ENCODE peak calls at places on chromosomes 2 and 18, in eight cellular contexts. One of them, this sample, is unnamed.

GRCh38 chr2:71700041-71700879 is 246.9 kb downstream of the DYSF start:
- DNase-seq in aorta: peak; percentile 67
- DNase-seq in thyroid gland: peak; percentile 89
- DNase-seq in GM23338: no peak
- DNase-seq in kidney: peak; percentile 45
- DNase-seq in BE2C: no peak
- DNase-seq in OCI-LY7: no peak
- DNase-seq in tibial artery: no peak
- DNase-seq in this sample: no peak

GRCh38 chr2:217851191-217852020 is 151.4 kb downstream of the TNS1 start:
- DNase-seq in aorta: peak; percentile 71
- DNase-seq in thyroid gland: peak; percentile 51
- DNase-seq in GM23338: no peak
- DNase-seq in kidney: no peak
- DNase-seq in BE2C: peak; percentile 48
- DNase-seq in OCI-LY7: no peak
- DNase-seq in tibial artery: peak; percentile 88
- DNase-seq in this sample: no peak

GRCh38 chr2:172464340-172465129 is 37.1 kb downstream of the ITGA6 start:
- DNase-seq in aorta: no peak
- DNase-seq in thyroid gland: no peak
- DNase-seq in GM23338: no peak
- DNase-seq in kidney: no peak
- DNase-seq in BE2C: no peak
- DNase-seq in OCI-LY7: no peak
- DNase-seq in tibial artery: no peak
- DNase-seq in this sample: no peak

GRCh38 chr2:100767224-100767653 is 52.7 kb upstream of the NPAS2 start:
- DNase-seq in aorta: no peak
- DNase-seq in thyroid gland: no peak
- DNase-seq in GM23338: no peak
- DNase-seq in kidney: no peak
- DNase-seq in BE2C: no peak
- DNase-seq in OCI-LY7: no peak
- DNase-seq in tibial artery: no peak
- DNase-seq in this sample: no peak

GRCh38 chr2:60880633-60880987 is 764 bp upstream of the REL start:
- DNase-seq in aorta: no peak
- DNase-seq in thyroid gland: no peak
- DNase-seq in GM23338: no peak
- DNase-seq in kidney: no peak
- DNase-seq in BE2C: no peak
- DNase-seq in OCI-LY7: no peak
- DNase-seq in tibial artery: no peak
- DNase-seq in this sample: no peak

GRCh38 chr2:143893340-143893739 is 626.6 kb downstream of the ZEB2 start:
- DNase-seq in aorta: no peak
- DNase-seq in thyroid gland: no peak
- DNase-seq in GM23338: no peak
- DNase-seq in kidney: no peak
- DNase-seq in BE2C: peak; percentile 15
- DNase-seq in OCI-LY7: no peak
- DNase-seq in tibial artery: no peak
- DNase-seq in this sample: no peak

GRCh38 chr18:56221195-56222065 is 417.0 kb downstream of the TXNL1 start:
- DNase-seq in aorta: no peak
- DNase-seq in thyroid gland: no peak
- DNase-seq in GM23338: no peak
- DNase-seq in kidney: no peak
- DNase-seq in BE2C: no peak
- DNase-seq in OCI-LY7: no peak
- DNase-seq in tibial artery: no peak
- DNase-seq in this sample: no peak

GRCh38 chr2:61993422-61994024 is 88.0 kb downstream of the COMMD1 start:
- DNase-seq in aorta: no peak
- DNase-seq in thyroid gland: peak; percentile 50
- DNase-seq in GM23338: peak; percentile 61
- DNase-seq in kidney: no peak
- DNase-seq in BE2C: peak; percentile 39
- DNase-seq in OCI-LY7: peak; percentile 80
- DNase-seq in tibial artery: no peak
- DNase-seq in this sample: peak; percentile 20

GRCh38 chr2:20214566-20215182 is 10.3 kb downstream of the SDC1 start:
- DNase-seq in aorta: no peak
- DNase-seq in thyroid gland: no peak
- DNase-seq in GM23338: no peak
- DNase-seq in kidney: no peak
- DNase-seq in BE2C: no peak
- DNase-seq in OCI-LY7: no peak
- DNase-seq in tibial artery: no peak
- DNase-seq in this sample: no peak

GRCh38 chr2:29923110-29923721 is 1.8 kb upstream of the ALK start:
- DNase-seq in aorta: no peak
- DNase-seq in thyroid gland: peak; percentile 73
- DNase-seq in GM23338: peak; percentile 87
- DNase-seq in kidney: peak; percentile 63
- DNase-seq in BE2C: peak; percentile 74
- DNase-seq in OCI-LY7: peak; percentile 71
- DNase-seq in tibial artery: peak; percentile 49
- DNase-seq in this sample: no peak

GRCh38 chr2:3424171-3424795 is 44.8 kb downstream of the TRAPPC12 start:
- DNase-seq in aorta: no peak
- DNase-seq in thyroid gland: no peak
- DNase-seq in GM23338: no peak
- DNase-seq in kidney: no peak
- DNase-seq in BE2C: no peak
- DNase-seq in OCI-LY7: no peak
- DNase-seq in tibial artery: no peak
- DNase-seq in this sample: no peak

GRCh38 chr18:48827321-48828200 is 123.2 kb downstream of the SMAD7 start:
- DNase-seq in aorta: peak; percentile 54
- DNase-seq in thyroid gland: peak; percentile 61
- DNase-seq in GM23338: peak; percentile 76
- DNase-seq in kidney: peak; percentile 67
- DNase-seq in BE2C: no peak
- DNase-seq in OCI-LY7: no peak
- DNase-seq in tibial artery: peak; percentile 29
- DNase-seq in this sample: peak; percentile 50

GRCh38 chr2:239853121-239853520 is 172.0 kb downstream of the NDUFA10 start:
- DNase-seq in aorta: no peak
- DNase-seq in thyroid gland: no peak
- DNase-seq in GM23338: no peak
- DNase-seq in kidney: no peak
- DNase-seq in BE2C: no peak
- DNase-seq in OCI-LY7: no peak
- DNase-seq in tibial artery: no peak
- DNase-seq in this sample: no peak

GRCh38 chr2:36461039-36461681 is 105.6 kb downstream of the CRIM1 start:
- DNase-seq in aorta: no peak
- DNase-seq in thyroid gland: no peak
- DNase-seq in GM23338: peak; percentile 82
- DNase-seq in kidney: no peak
- DNase-seq in BE2C: no peak
- DNase-seq in OCI-LY7: peak; percentile 47
- DNase-seq in tibial artery: no peak
- DNase-seq in this sample: peak; percentile 81

GRCh38 chr2:84991404-84992151 is 20.6 kb downstream of the KCMF1 start:
- DNase-seq in aorta: no peak
- DNase-seq in thyroid gland: no peak
- DNase-seq in GM23338: no peak
- DNase-seq in kidney: no peak
- DNase-seq in BE2C: no peak
- DNase-seq in OCI-LY7: no peak
- DNase-seq in tibial artery: no peak
- DNase-seq in this sample: no peak
- H3K4me1 ChIP-seq in aorta: peaks cover 3% of the 10 kb centered on the region
- H3K4me1 ChIP-seq in thyroid gland: peaks cover 37% of the 10 kb centered on the region
- H3K4me1 ChIP-seq in GM23338: peaks cover 21% of the 10 kb centered on the region
- H3K4me1 ChIP-seq in kidney: peaks cover 8% of the 10 kb centered on the region
- H3K4me1 ChIP-seq in BE2C: no peaks in the 10 kb centered on the region
- H3K4me1 ChIP-seq in OCI-LY7: no peaks in the 10 kb centered on the region
- H3K4me1 ChIP-seq in tibial artery: peaks cover 39% of the 10 kb centered on the region
- H3K4me1 ChIP-seq in this sample: no peaks in the 10 kb centered on the region

GRCh38 chr2:207148025-207148424 is 17.7 kb downstream of the KLF7 start:
- DNase-seq in aorta: no peak
- DNase-seq in thyroid gland: no peak
- DNase-seq in GM23338: no peak
- DNase-seq in kidney: no peak
- DNase-seq in BE2C: no peak
- DNase-seq in OCI-LY7: no peak
- DNase-seq in tibial artery: no peak
- DNase-seq in this sample: no peak

GRCh38 chr2:207153266-207153990 is 12.3 kb downstream of the KLF7 start:
- DNase-seq in aorta: no peak
- DNase-seq in thyroid gland: no peak
- DNase-seq in GM23338: no peak
- DNase-seq in kidney: no peak
- DNase-seq in BE2C: no peak
- DNase-seq in OCI-LY7: no peak
- DNase-seq in tibial artery: no peak
- DNase-seq in this sample: no peak

GRCh38 chr2:207154556-207155179 is 11.1 kb downstream of the KLF7 start:
- DNase-seq in aorta: no peak
- DNase-seq in thyroid gland: no peak
- DNase-seq in GM23338: no peak
- DNase-seq in kidney: no peak
- DNase-seq in BE2C: no peak
- DNase-seq in OCI-LY7: no peak
- DNase-seq in tibial artery: no peak
- DNase-seq in this sample: no peak

GRCh38 chr2:207149253-207150213 is 16.2 kb downstream of the KLF7 start:
- DNase-seq in aorta: no peak
- DNase-seq in thyroid gland: no peak
- DNase-seq in GM23338: no peak
- DNase-seq in kidney: no peak
- DNase-seq in BE2C: no peak
- DNase-seq in OCI-LY7: no peak
- DNase-seq in tibial artery: no peak
- DNase-seq in this sample: no peak

GRCh38 chr2:207150294-207150693 is 15.5 kb downstream of the KLF7 start:
- DNase-seq in aorta: no peak
- DNase-seq in thyroid gland: no peak
- DNase-seq in GM23338: no peak
- DNase-seq in kidney: no peak
- DNase-seq in BE2C: no peak
- DNase-seq in OCI-LY7: no peak
- DNase-seq in tibial artery: no peak
- DNase-seq in this sample: no peak
- H3K4me1 ChIP-seq in aorta: peaks cover 22% of the 10 kb centered on the region
- H3K4me1 ChIP-seq in thyroid gland: peaks cover 24% of the 10 kb centered on the region
- H3K4me1 ChIP-seq in GM23338: peaks cover 66% of the 10 kb centered on the region
- H3K4me1 ChIP-seq in kidney: peaks cover 12% of the 10 kb centered on the region
- H3K4me1 ChIP-seq in BE2C: peaks cover 71% of the 10 kb centered on the region
- H3K4me1 ChIP-seq in OCI-LY7: no peaks in the 10 kb centered on the region
- H3K4me1 ChIP-seq in tibial artery: peaks cover 98% of the 10 kb centered on the region
- H3K4me1 ChIP-seq in this sample: peaks cover 2% of the 10 kb centered on the region

DNA sequence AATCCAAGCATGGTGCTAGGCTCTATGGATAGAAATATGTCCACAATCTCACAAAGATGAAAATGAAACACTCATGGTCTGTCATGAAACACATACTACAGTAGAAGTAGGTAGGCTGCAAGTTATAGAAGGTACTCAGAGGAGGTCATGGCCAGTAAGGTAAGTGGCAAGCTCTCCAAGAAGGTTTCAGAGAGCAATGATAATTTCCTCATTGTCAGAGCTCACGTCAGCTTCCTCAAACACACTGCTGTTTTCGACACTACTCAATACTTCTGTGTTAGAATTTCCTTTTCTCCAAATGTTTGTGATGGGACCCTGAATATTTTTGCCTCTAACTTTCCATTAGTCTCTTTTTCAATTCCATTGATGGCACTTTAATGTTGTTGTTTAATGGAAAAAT is 25.5 kb downstream of the CCDC141 start:
- DNase-seq in aorta: no peak
- DNase-seq in thyroid gland: no peak
- DNase-seq in GM23338: no peak
- DNase-seq in kidney: no peak
- DNase-seq in BE2C: no peak
- DNase-seq in OCI-LY7: no peak
- DNase-seq in tibial artery: no peak
- DNase-seq in this sample: no peak
- H3K4me1 ChIP-seq in aorta: no peaks in the 10 kb centered on the region
- H3K4me1 ChIP-seq in thyroid gland: no peaks in the 10 kb centered on the region
- H3K4me1 ChIP-seq in GM23338: no peaks in the 10 kb centered on the region
- H3K4me1 ChIP-seq in kidney: no peaks in the 10 kb centered on the region
- H3K4me1 ChIP-seq in BE2C: no peaks in the 10 kb centered on the region
- H3K4me1 ChIP-seq in OCI-LY7: peaks cover 26% of the 10 kb centered on the region
- H3K4me1 ChIP-seq in tibial artery: no peaks in the 10 kb centered on the region
- H3K4me1 ChIP-seq in this sample: no peaks in the 10 kb centered on the region

DNA sequence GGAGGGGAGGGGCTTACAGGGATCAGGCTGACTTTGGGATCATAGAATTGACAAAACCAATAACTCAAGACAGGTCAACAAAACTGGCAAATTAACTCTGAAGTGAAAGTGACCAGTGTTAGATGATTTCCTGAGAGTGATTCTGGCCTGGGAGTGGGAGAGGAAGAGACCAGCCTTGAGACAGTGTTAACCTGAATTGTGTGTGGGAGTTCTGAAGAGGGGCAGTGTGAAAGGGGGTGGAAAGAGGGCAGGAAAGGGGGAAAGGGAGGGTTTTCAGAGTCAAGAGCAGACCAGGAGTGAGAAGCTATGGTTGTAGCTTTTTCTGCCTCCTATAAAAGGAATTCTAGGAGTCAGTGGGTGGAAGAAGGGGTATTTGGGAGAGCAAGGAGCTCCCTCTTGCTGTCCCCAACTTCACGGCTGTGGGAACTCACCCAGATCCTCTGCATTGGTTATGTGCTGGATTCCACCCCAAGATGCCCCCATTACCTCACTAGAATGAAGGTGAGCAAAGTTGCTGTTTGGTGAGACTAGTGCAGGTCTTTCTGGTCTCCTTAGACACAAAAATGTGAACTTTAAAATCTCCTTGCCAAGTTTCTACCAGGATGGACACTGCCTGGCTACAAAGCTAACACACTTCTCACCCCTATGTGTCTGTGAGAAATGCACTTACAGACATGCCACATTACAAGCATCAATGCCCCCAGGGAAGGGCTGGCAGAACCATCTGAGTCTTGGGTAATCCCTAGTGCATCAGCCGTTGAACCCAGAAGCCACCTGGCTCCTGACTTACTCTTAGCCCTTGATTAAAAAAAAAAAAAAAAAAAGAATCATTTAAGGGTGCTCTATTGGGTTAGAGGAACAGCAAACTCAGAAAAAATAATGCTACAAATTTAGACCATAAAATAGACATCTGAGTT is 61.6 kb downstream of the BMP10 start:
- DNase-seq in aorta: no peak
- DNase-seq in thyroid gland: no peak
- DNase-seq in GM23338: no peak
- DNase-seq in kidney: no peak
- DNase-seq in BE2C: no peak
- DNase-seq in OCI-LY7: no peak
- DNase-seq in tibial artery: no peak
- DNase-seq in this sample: no peak
- H3K4me1 ChIP-seq in aorta: no peaks in the 10 kb centered on the region
- H3K4me1 ChIP-seq in thyroid gland: peaks cover 10% of the 10 kb centered on the region
- H3K4me1 ChIP-seq in GM23338: no peaks in the 10 kb centered on the region
- H3K4me1 ChIP-seq in kidney: no peaks in the 10 kb centered on the region
- H3K4me1 ChIP-seq in BE2C: no peaks in the 10 kb centered on the region
- H3K4me1 ChIP-seq in OCI-LY7: no peaks in the 10 kb centered on the region
- H3K4me1 ChIP-seq in tibial artery: peaks cover 17% of the 10 kb centered on the region
- H3K4me1 ChIP-seq in this sample: no peaks in the 10 kb centered on the region

This sample was measured in NT2/D1.